ENCODE peak calls at places on chromosomes 11 and 22, in five cellular contexts. F is sigmoid colon, R is dorsolateral prefrontal cortex, G is esophagus muscularis mucosa, D is fibroblast of the aortic adventitia. Z is an unnamed sample.
A peak's percentile ranks its signal among the peaks of the same experiment; 100 is the strongest.

GRCh38 chr11:112455791-112456190 is 195.1 kb upstream of the PLET1 start:
- DNase-seq in F (no peak), R (no peak), G (no peak), D (peak; percentile 9), Z (peak; percentile 19)

GRCh38 chr22:41410311-41410751 is 28.6 kb downstream of the TEF start:
- DNase-seq in R (no peak), G (no peak), D (no peak), F (peak; percentile 88), Z (no peak)

GRCh38 chr11:19432370-19433163 is 191.8 kb upstream of the E2F8 start:
- DNase-seq in R (no peak), G (peak; percentile 90), F (no peak), D (peak; percentile 95), Z (peak; percentile 92)

GRCh38 chr22:34842630-34843029 is 223.3 kb upstream of the ISX start:
- DNase-seq in D (no peak), F (no peak), G (no peak), R (no peak), Z (no peak)

GRCh38 chr22:31650391-31650790 is 11.6 kb downstream of the PISD start:
- DNase-seq in F (no peak), G (no peak), D (peak; percentile 91), R (no peak), Z (peak; percentile 95)

GRCh38 chr11:95563173-95563572 is 226.4 kb downstream of the FAM76B start:
- DNase-seq in D (peak; percentile 50), R (no peak), F (no peak), G (no peak), Z (no peak)

GRCh38 chr22:26021516-26021915 is 147.7 kb upstream of the SEZ6L start:
- DNase-seq in R (no peak), F (no peak), D (no peak), G (no peak), Z (no peak)

GRCh38 chr11:68546555-68546954 is 86.0 kb downstream of the PPP6R3 start:
- DNase-seq in F (no peak), R (no peak), D (no peak), G (no peak), Z (no peak)

GRCh38 chr11:65503923-65504670 is 5.3 kb downstream of the MALAT1 start:
- DNase-seq in R (no peak), G (no peak), F (peak; percentile 56), D (peak; percentile 84), Z (peak; percentile 70)

GRCh38 chr22:22937894-22938480 is 50.4 kb downstream of the IGLL5 start:
- DNase-seq in G (no peak), R (no peak), F (peak; percentile 17), D (no peak), Z (no peak)

GRCh38 chr11:84747871-84748270 is 879.3 kb downstream of the DLG2 start:
- DNase-seq in G (no peak), R (no peak), D (no peak), F (no peak), Z (no peak)

GRCh38 chr22:40044870-40045834 is 50.4 kb downstream of the FAM83F start:
- DNase-seq in F (peak; percentile 72), D (peak; percentile 24), R (peak; percentile 36), G (no peak), Z (peak; percentile 38)

GRCh38 chr11:71193431-71193830 is 58.9 kb downstream of the SHANK2 start:
- DNase-seq in D (no peak), G (no peak), F (no peak), R (no peak), Z (no peak)

GRCh38 chr11:57604289-57605010 is 7.0 kb downstream of the SERPING1 start:
- DNase-seq in F (no peak), R (no peak), G (no peak), D (no peak), Z (no peak)

GRCh38 chr22:16932577-16932976 is 75.4 kb downstream of the GAB4 start:
- DNase-seq in R (no peak), G (no peak), F (no peak), D (no peak), Z (no peak)

GRCh38 chr11:132072044-132072879 is 701.8 kb downstream of the NTM start:
- DNase-seq in D (peak; percentile 96), F (no peak), G (no peak), R (no peak), Z (peak; percentile 91)

GRCh38 chr11:33724644-33725035 is 11.6 kb downstream of the CD59 start:
- DNase-seq in R (no peak), F (peak; percentile 78), D (peak; percentile 91), G (no peak), Z (peak; percentile 95)

GRCh38 chr11:14549891-14550290 is 29.7 kb upstream of the PSMA1 start:
- DNase-seq in G (no peak), D (no peak), F (no peak), R (no peak), Z (no peak)

GRCh38 chr11:123176785-123177184 is 18.3 kb downstream of the CLMP start:
- DNase-seq in G (no peak), R (no peak), D (no peak), F (no peak), Z (no peak)

GRCh38 chr11:44726278-44727113 is at the start of gene TSPAN18:
- DNase-seq in D (no peak), F (peak; percentile 68), G (no peak), R (no peak), Z (no peak)

GRCh38 chr11:10305964-10306918 is 1.4 kb downstream of the ADM start:
- DNase-seq in R (no peak), D (no peak), F (no peak), G (no peak), Z (peak; percentile 32)

GRCh38 chr11:96036863-96037262 is 113.0 kb upstream of the MTMR2 start:
- DNase-seq in R (no peak), F (no peak), G (no peak), D (no peak), Z (no peak)

GRCh38 chr11:130523609-130524008 is 75.2 kb downstream of the ADAMTS15 start:
- DNase-seq in D (peak; percentile 95), G (peak; percentile 91), R (no peak), F (peak; percentile 77), Z (peak; percentile 67)

GRCh38 chr11:60772666-60773065 is 12.5 kb upstream of the MS4A10 start:
- DNase-seq in R (no peak), F (no peak), D (no peak), G (no peak), Z (no peak)

GRCh38 chr11:69245041-69245440 is 48.9 kb upstream of the MYEOV start:
- DNase-seq in R (no peak), D (no peak), G (no peak), F (peak; percentile 20), Z (no peak)

GRCh38 chr22:23850136-23850611 is 7.5 kb upstream of the SLC2A11 start:
- DNase-seq in G (no peak), F (no peak), D (no peak), R (no peak), Z (no peak)

GRCh38 chr11:10307022-10307410 is 2.1 kb downstream of the ADM start:
- DNase-seq in R (no peak), G (no peak), D (peak; percentile 63), F (no peak), Z (no peak)

GRCh38 chr22:28894320-28894719 is 10.9 kb downstream of the ZNRF3 start:
- DNase-seq in D (no peak), R (no peak), G (no peak), F (no peak), Z (no peak)

GRCh38 chr11:73423506-73423905 is 47.3 kb downstream of the RELT start:
- DNase-seq in F (no peak), D (no peak), G (no peak), R (no peak), Z (no peak)

GRCh38 chr22:41517172-41518047 is 26.9 kb downstream of the POLR3H start:
- DNase-seq in D (peak; percentile 71), F (peak; percentile 89), G (peak; percentile 94), R (peak; percentile 84), Z (peak; percentile 61)

GRCh38 chr11:80118071-80118470 is 677.2 kb upstream of the TENM4 start:
- DNase-seq in G (no peak), D (no peak), R (no peak), F (no peak), Z (no peak)

GRCh38 chr11:130894322-130895025 is 21.8 kb downstream of the SNX19 start:
- DNase-seq in R (peak; percentile 65), D (peak; percentile 72), G (no peak), F (peak; percentile 88), Z (peak; percentile 85)

GRCh38 chr11:126434950-126435335 is 79.5 kb downstream of the ST3GAL4 start:
- DNase-seq in R (no peak), G (no peak), D (no peak), F (no peak), Z (no peak)

GRCh38 chr11:4187055-4187988 is 92.7 kb downstream of the RRM1 start:
- DNase-seq in F (peak; percentile 97), D (peak; percentile 87), R (peak; percentile 92), G (peak; percentile 96), Z (peak; percentile 96)
- H3K4me3 ChIP-seq in F (peak overlapping the region; percentile 52), D (peak overlapping the region; percentile 65), R (peak overlapping the region; percentile 61), G (peak overlapping the region; percentile 67), Z (peak overlapping the region; percentile 70)

DNA sequence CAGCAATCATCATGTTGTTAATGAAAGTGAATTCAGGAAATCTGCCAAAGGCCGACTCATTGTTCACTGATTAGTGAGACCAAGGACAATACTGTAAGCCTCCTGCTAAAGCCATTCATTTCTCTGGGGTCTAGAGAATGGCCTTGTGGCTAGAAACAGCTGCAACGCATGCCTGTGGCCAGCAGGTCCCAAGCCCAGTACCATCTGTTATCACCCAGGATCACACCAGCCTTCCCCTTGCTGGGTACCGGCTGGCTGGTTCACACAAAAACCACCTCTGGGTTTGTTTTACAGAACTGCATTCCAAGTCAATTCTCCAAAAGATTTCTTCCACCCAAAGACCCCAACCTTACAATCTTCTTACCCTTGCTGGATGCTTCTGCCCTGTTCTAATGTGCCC is 1.1 kb downstream of the PLAAT5 start:
- DNase-seq in R (no peak), G (no peak), D (peak; percentile 41), F (no peak), Z (peak; percentile 54)
- TF ChIP-seq CTCF in R (no peak), G (no peak), D (no peak), F (no peak), Z (no peak)

GRCh38 chr22:43521716-43522115 is 109.9 kb downstream of the MPPED1 start:
- DNase-seq in G (no peak), R (no peak), F (no peak), D (no peak), Z (no peak)
- H3K4me3 ChIP-seq in G (no peak overlapping the region), R (no peak overlapping the region), F (no peak overlapping the region), D (no peak overlapping the region), Z (no peak overlapping the region)

GRCh38 chr22:37019309-37020191 is at the start of the genes MPST and TST:
- DNase-seq in G (no peak), F (peak; percentile 89), R (peak; percentile 84), D (peak; percentile 55), Z (peak; percentile 57)
- TF ChIP-seq CTCF in G (peak; percentile 45), F (no peak), R (peak; percentile 7), D (no peak), Z (no peak)

GRCh38 chr11:83193315-83194283 is at the start of gene ANKRD42:
- DNase-seq in G (peak; percentile 99), D (peak; percentile 94), F (peak; percentile 97), R (peak; percentile 90), Z (peak; percentile 96)

GRCh38 chr11:83191491-83191890 is 2.0 kb upstream of the ANKRD42 start:
- DNase-seq in D (no peak), F (no peak), R (no peak), G (no peak), Z (no peak)

GRCh38 chr11:83192846-83193245 is 666 bp upstream of the ANKRD42 start:
- DNase-seq in R (no peak), F (no peak), D (peak; percentile 19), G (no peak), Z (peak; percentile 28)

GRCh38 chr11:83194284-83195175 is 1.0 kb downstream of the ANKRD42 start:
- DNase-seq in F (peak; percentile 94), R (peak; percentile 52), D (peak; percentile 68), G (peak; percentile 92), Z (peak; percentile 82)

GRCh38 chr11:83191986-83192385 is 1.5 kb upstream of the ANKRD42 start:
- DNase-seq in G (no peak), F (no peak), D (no peak), R (no peak), Z (no peak)
- H3K4me3 ChIP-seq in G (no peak overlapping the region), F (no peak overlapping the region), D (peak overlapping the region; percentile 90), R (no peak overlapping the region), Z (peak overlapping the region; percentile 78)

Z was measured in cardiac fibroblast.